ENCODE peak calls at places on chromosomes 16 and 17, in eight cellular contexts. One of them, this sample, is unnamed.

GRCh38 chr17:21125862-21126261 is 902 bp upstream of the DHRS7B start:
- DNase-seq in stimulated activated CD4-positive, alpha-beta T cell treated with anti-CD3 and anti-CD28 coated beads, Interleukin-4, amount 100 ng/mL, for 1 hour: peak
- DNase-seq in caudate nucleus: no peak
- DNase-seq in iPS-NIHi11: no peak
- DNase-seq in esophagus squamous epithelium: no peak
- DNase-seq in cardiac muscle cell: no peak
- DNase-seq in NK-92 treated with Interleukin-12 subunit alpha and Interleukin-12 subunit beta, amount 100 ng/mL, for 24 hours: no peak
- DNase-seq in Kasumi-1: peak
- DNase-seq in this sample: peak

GRCh38 chr16:86509759-86510464 is 415 bp upstream of the FOXF1 start:
- DNase-seq in stimulated activated CD4-positive, alpha-beta T cell treated with anti-CD3 and anti-CD28 coated beads, Interleukin-4, amount 100 ng/mL, for 1 hour: no peak
- DNase-seq in iPS-NIHi11: peak
- DNase-seq in esophagus squamous epithelium: no peak
- DNase-seq in cardiac muscle cell: peak
- DNase-seq in NK-92 treated with Interleukin-12 subunit alpha and Interleukin-12 subunit beta, amount 100 ng/mL, for 24 hours: no peak
- DNase-seq in caudate nucleus: no peak
- DNase-seq in Kasumi-1: no peak
- DNase-seq in this sample: no peak

GRCh38 chr17:38702900-38703741 is 2.0 kb upstream of the MLLT6 start:
- DNase-seq in caudate nucleus: no peak
- DNase-seq in cardiac muscle cell: no peak
- DNase-seq in Kasumi-1: peak
- DNase-seq in esophagus squamous epithelium: no peak
- DNase-seq in NK-92 treated with Interleukin-12 subunit alpha and Interleukin-12 subunit beta, amount 100 ng/mL, for 24 hours: peak
- DNase-seq in iPS-NIHi11: no peak
- DNase-seq in stimulated activated CD4-positive, alpha-beta T cell treated with anti-CD3 and anti-CD28 coated beads, Interleukin-4, amount 100 ng/mL, for 1 hour: peak
- DNase-seq in this sample: peak

GRCh38 chr17:33436321-33436720 is 143.2 kb upstream of the ASIC2 start:
- DNase-seq in Kasumi-1: no peak
- DNase-seq in iPS-NIHi11: no peak
- DNase-seq in stimulated activated CD4-positive, alpha-beta T cell treated with anti-CD3 and anti-CD28 coated beads, Interleukin-4, amount 100 ng/mL, for 1 hour: no peak
- DNase-seq in cardiac muscle cell: no peak
- DNase-seq in NK-92 treated with Interleukin-12 subunit alpha and Interleukin-12 subunit beta, amount 100 ng/mL, for 24 hours: peak
- DNase-seq in esophagus squamous epithelium: no peak
- DNase-seq in caudate nucleus: no peak
- DNase-seq in this sample: peak

GRCh38 chr16:81403601-81404391 is 40.8 kb upstream of the CMIP start:
- DNase-seq in esophagus squamous epithelium: no peak
- DNase-seq in NK-92 treated with Interleukin-12 subunit alpha and Interleukin-12 subunit beta, amount 100 ng/mL, for 24 hours: peak
- DNase-seq in Kasumi-1: peak
- DNase-seq in caudate nucleus: peak
- DNase-seq in stimulated activated CD4-positive, alpha-beta T cell treated with anti-CD3 and anti-CD28 coated beads, Interleukin-4, amount 100 ng/mL, for 1 hour: peak
- DNase-seq in cardiac muscle cell: peak
- DNase-seq in iPS-NIHi11: peak
- DNase-seq in this sample: peak

GRCh38 chr17:83152221-83152744 is 72.9 kb downstream of the METRNL start:
- DNase-seq in Kasumi-1: no peak
- DNase-seq in cardiac muscle cell: no peak
- DNase-seq in esophagus squamous epithelium: no peak
- DNase-seq in stimulated activated CD4-positive, alpha-beta T cell treated with anti-CD3 and anti-CD28 coated beads, Interleukin-4, amount 100 ng/mL, for 1 hour: no peak
- DNase-seq in iPS-NIHi11: no peak
- DNase-seq in NK-92 treated with Interleukin-12 subunit alpha and Interleukin-12 subunit beta, amount 100 ng/mL, for 24 hours: no peak
- DNase-seq in caudate nucleus: no peak
- DNase-seq in this sample: no peak

GRCh38 chr16:87492241-87492635 is 586 bp downstream of the ZCCHC14 start:
- DNase-seq in stimulated activated CD4-positive, alpha-beta T cell treated with anti-CD3 and anti-CD28 coated beads, Interleukin-4, amount 100 ng/mL, for 1 hour: no peak
- DNase-seq in NK-92 treated with Interleukin-12 subunit alpha and Interleukin-12 subunit beta, amount 100 ng/mL, for 24 hours: no peak
- DNase-seq in iPS-NIHi11: peak
- DNase-seq in Kasumi-1: no peak
- DNase-seq in cardiac muscle cell: no peak
- DNase-seq in esophagus squamous epithelium: no peak
- DNase-seq in caudate nucleus: no peak
- DNase-seq in this sample: no peak

GRCh38 chr16:88633684-88634140 is 4.7 kb upstream of the IL17C start:
- DNase-seq in Kasumi-1: no peak
- DNase-seq in iPS-NIHi11: peak
- DNase-seq in NK-92 treated with Interleukin-12 subunit alpha and Interleukin-12 subunit beta, amount 100 ng/mL, for 24 hours: no peak
- DNase-seq in stimulated activated CD4-positive, alpha-beta T cell treated with anti-CD3 and anti-CD28 coated beads, Interleukin-4, amount 100 ng/mL, for 1 hour: peak
- DNase-seq in cardiac muscle cell: peak
- DNase-seq in esophagus squamous epithelium: no peak
- DNase-seq in caudate nucleus: no peak
- DNase-seq in this sample: peak

This sample was measured in MV-4-11.